ENCODE peak calls at places on chromosomes 13 and 19, in six cellular contexts. One of them, this sample, is unnamed.

GRCh38 chr19:41407271-41407670 is 9.7 kb downstream of the BCKDHA start:
- DNase-seq in GM23338: peak
- DNase-seq in adrenal gland: peak
- DNase-seq in tibial nerve: no peak
- DNase-seq in heart right ventricle: no peak
- DNase-seq in esophagus muscularis mucosa: no peak
- DNase-seq in this sample: peak

GRCh38 chr19:43489310-43489709 is 15.2 kb downstream of the PHLDB3 start:
- DNase-seq in adrenal gland: no peak
- DNase-seq in esophagus muscularis mucosa: no peak
- DNase-seq in tibial nerve: no peak
- DNase-seq in heart right ventricle: no peak
- DNase-seq in GM23338: no peak
- DNase-seq in this sample: no peak

GRCh38 chr19:2537544-2537943 is 61.6 kb downstream of the GADD45B start:
- DNase-seq in adrenal gland: no peak
- DNase-seq in esophagus muscularis mucosa: no peak
- DNase-seq in heart right ventricle: no peak
- DNase-seq in tibial nerve: no peak
- DNase-seq in GM23338: no peak
- DNase-seq in this sample: no peak

GRCh38 chr13:39505151-39505550 is 97.8 kb downstream of the LHFPL6 start:
- DNase-seq in adrenal gland: no peak
- DNase-seq in tibial nerve: no peak
- DNase-seq in esophagus muscularis mucosa: no peak
- DNase-seq in GM23338: no peak
- DNase-seq in heart right ventricle: no peak
- DNase-seq in this sample: no peak

GRCh38 chr19:32316034-32316433 is 29.4 kb upstream of the ZNF507 start:
- DNase-seq in tibial nerve: no peak
- DNase-seq in GM23338: peak
- DNase-seq in esophagus muscularis mucosa: peak
- DNase-seq in heart right ventricle: no peak
- DNase-seq in adrenal gland: no peak
- DNase-seq in this sample: peak

GRCh38 chr19:16435999-16436650 is 35.6 kb downstream of the EPS15L1 start:
- DNase-seq in adrenal gland: no peak
- DNase-seq in esophagus muscularis mucosa: no peak
- DNase-seq in tibial nerve: no peak
- DNase-seq in GM23338: no peak
- DNase-seq in heart right ventricle: no peak
- DNase-seq in this sample: no peak

GRCh38 chr19:956747-957451 is 27.2 kb upstream of the WDR18 start:
- DNase-seq in adrenal gland: no peak
- DNase-seq in heart right ventricle: no peak
- DNase-seq in GM23338: peak
- DNase-seq in tibial nerve: no peak
- DNase-seq in esophagus muscularis mucosa: no peak
- DNase-seq in this sample: peak

GRCh38 chr13:21326155-21327030 is 132.7 kb downstream of the ZDHHC20 start:
- DNase-seq in tibial nerve: no peak
- DNase-seq in GM23338: peak
- DNase-seq in adrenal gland: peak
- DNase-seq in esophagus muscularis mucosa: no peak
- DNase-seq in heart right ventricle: no peak
- DNase-seq in this sample: peak

GRCh38 chr19:2042485-2043268 is 8.4 kb downstream of the MKNK2 start:
- DNase-seq in esophagus muscularis mucosa: no peak
- DNase-seq in tibial nerve: no peak
- DNase-seq in adrenal gland: no peak
- DNase-seq in GM23338: peak
- DNase-seq in heart right ventricle: peak
- DNase-seq in this sample: peak

GRCh38 chr19:8320564-8321066 is 560 bp downstream of the NDUFA7 start:
- DNase-seq in heart right ventricle: no peak
- DNase-seq in GM23338: peak
- DNase-seq in esophagus muscularis mucosa: no peak
- DNase-seq in adrenal gland: peak
- DNase-seq in tibial nerve: no peak
- DNase-seq in this sample: peak

GRCh38 chr13:40120781-40121180 is 465.3 kb downstream of the COG6 start:
- DNase-seq in adrenal gland: no peak
- DNase-seq in esophagus muscularis mucosa: no peak
- DNase-seq in heart right ventricle: no peak
- DNase-seq in tibial nerve: no peak
- DNase-seq in GM23338: no peak
- DNase-seq in this sample: no peak

GRCh38 chr19:45154064-45154827 is 6.5 kb downstream of the NKPD1 start:
- DNase-seq in adrenal gland: peak
- DNase-seq in GM23338: no peak
- DNase-seq in esophagus muscularis mucosa: no peak
- DNase-seq in tibial nerve: no peak
- DNase-seq in heart right ventricle: no peak
- DNase-seq in this sample: no peak

GRCh38 chr13:93951153-93951552 is 528.3 kb downstream of the DCT start:
- DNase-seq in adrenal gland: no peak
- DNase-seq in GM23338: peak
- DNase-seq in heart right ventricle: no peak
- DNase-seq in tibial nerve: no peak
- DNase-seq in esophagus muscularis mucosa: no peak
- DNase-seq in this sample: no peak

GRCh38 chr19:29685326-29685725 is 20.1 kb downstream of the PLEKHF1 start:
- DNase-seq in esophagus muscularis mucosa: no peak
- DNase-seq in heart right ventricle: no peak
- DNase-seq in adrenal gland: no peak
- DNase-seq in tibial nerve: no peak
- DNase-seq in GM23338: no peak
- DNase-seq in this sample: no peak

GRCh38 chr13:94210826-94211225 is 268.7 kb downstream of the DCT start:
- DNase-seq in esophagus muscularis mucosa: no peak
- DNase-seq in tibial nerve: no peak
- DNase-seq in adrenal gland: no peak
- DNase-seq in heart right ventricle: no peak
- DNase-seq in GM23338: no peak
- DNase-seq in this sample: no peak

GRCh38 chr13:77325371-77325941 is 1.4 kb downstream of the MYCBP2 start:
- DNase-seq in tibial nerve: no peak
- DNase-seq in esophagus muscularis mucosa: no peak
- DNase-seq in heart right ventricle: no peak
- DNase-seq in adrenal gland: no peak
- DNase-seq in GM23338: peak
- DNase-seq in this sample: no peak

GRCh38 chr19:55766466-55766865 is 2.5 kb upstream of the RFPL4AL1 start:
- DNase-seq in esophagus muscularis mucosa: peak
- DNase-seq in GM23338: no peak
- DNase-seq in heart right ventricle: no peak
- DNase-seq in tibial nerve: no peak
- DNase-seq in adrenal gland: no peak
- DNase-seq in this sample: no peak

GRCh38 chr13:40221460-40222201 is 444.8 kb downstream of the FOXO1 start:
- DNase-seq in adrenal gland: no peak
- DNase-seq in tibial nerve: no peak
- DNase-seq in esophagus muscularis mucosa: no peak
- DNase-seq in heart right ventricle: no peak
- DNase-seq in GM23338: no peak
- DNase-seq in this sample: no peak

GRCh38 chr13:80338781-80339577 is 1.9 kb downstream of the SPRY2 start:
- DNase-seq in tibial nerve: peak
- DNase-seq in esophagus muscularis mucosa: peak
- DNase-seq in GM23338: peak
- DNase-seq in adrenal gland: peak
- DNase-seq in heart right ventricle: peak
- DNase-seq in this sample: peak

GRCh38 chr13:47166341-47166740 is 269.5 kb upstream of the HTR2A start:
- DNase-seq in adrenal gland: no peak
- DNase-seq in tibial nerve: no peak
- DNase-seq in heart right ventricle: no peak
- DNase-seq in GM23338: no peak
- DNase-seq in esophagus muscularis mucosa: no peak
- DNase-seq in this sample: no peak

GRCh38 chr19:45645631-45646344 is 6.6 kb upstream of the EML2 start:
- DNase-seq in GM23338: peak
- DNase-seq in tibial nerve: no peak
- DNase-seq in adrenal gland: peak
- DNase-seq in esophagus muscularis mucosa: no peak
- DNase-seq in heart right ventricle: peak
- DNase-seq in this sample: peak

GRCh38 chr13:74090869-74091605 is 43.2 kb downstream of the KLF12 start:
- DNase-seq in esophagus muscularis mucosa: no peak
- DNase-seq in adrenal gland: no peak
- DNase-seq in GM23338: no peak
- DNase-seq in heart right ventricle: no peak
- DNase-seq in tibial nerve: no peak
- DNase-seq in this sample: no peak

GRCh38 chr13:109369357-109370052 is 416.9 kb downstream of the IRS2 start:
- DNase-seq in GM23338: no peak
- DNase-seq in adrenal gland: no peak
- DNase-seq in heart right ventricle: no peak
- DNase-seq in esophagus muscularis mucosa: peak
- DNase-seq in tibial nerve: no peak
- DNase-seq in this sample: no peak

GRCh38 chr19:7376151-7376852 is 27.6 kb downstream of the ARHGEF18 start:
- DNase-seq in heart right ventricle: no peak
- DNase-seq in esophagus muscularis mucosa: no peak
- DNase-seq in adrenal gland: no peak
- DNase-seq in tibial nerve: no peak
- DNase-seq in GM23338: peak
- DNase-seq in this sample: peak

DNA sequence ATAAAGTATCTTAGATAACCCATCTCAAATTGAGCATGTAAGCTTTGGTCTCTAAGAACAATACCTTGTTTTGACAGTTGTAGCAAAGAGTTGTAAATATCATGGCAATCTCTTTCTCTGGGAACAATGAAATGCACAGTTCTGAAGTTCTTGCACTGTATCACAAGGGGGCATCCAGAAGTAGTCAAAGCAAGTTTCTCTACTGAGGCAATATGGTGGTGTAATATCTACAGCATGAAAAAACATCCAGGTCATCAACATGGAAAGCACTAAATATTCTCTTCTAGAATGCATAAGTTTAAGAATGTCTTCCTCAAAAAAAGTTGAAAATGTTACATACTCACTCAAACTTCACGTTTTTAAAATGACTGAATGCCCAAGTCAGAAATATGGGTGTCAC is 19.6 kb downstream of the MTMR6 start:
- DNase-seq in tibial nerve: no peak
- DNase-seq in GM23338: no peak
- DNase-seq in adrenal gland: no peak
- DNase-seq in heart right ventricle: no peak
- DNase-seq in esophagus muscularis mucosa: no peak
- DNase-seq in this sample: no peak
- TF ChIP-seq CTCF in tibial nerve: no peak
- TF ChIP-seq CTCF in GM23338: no peak
- TF ChIP-seq CTCF in adrenal gland: no peak
- TF ChIP-seq CTCF in heart right ventricle: no peak
- TF ChIP-seq CTCF in esophagus muscularis mucosa: peak
- TF ChIP-seq CTCF in this sample: peak

DNA sequence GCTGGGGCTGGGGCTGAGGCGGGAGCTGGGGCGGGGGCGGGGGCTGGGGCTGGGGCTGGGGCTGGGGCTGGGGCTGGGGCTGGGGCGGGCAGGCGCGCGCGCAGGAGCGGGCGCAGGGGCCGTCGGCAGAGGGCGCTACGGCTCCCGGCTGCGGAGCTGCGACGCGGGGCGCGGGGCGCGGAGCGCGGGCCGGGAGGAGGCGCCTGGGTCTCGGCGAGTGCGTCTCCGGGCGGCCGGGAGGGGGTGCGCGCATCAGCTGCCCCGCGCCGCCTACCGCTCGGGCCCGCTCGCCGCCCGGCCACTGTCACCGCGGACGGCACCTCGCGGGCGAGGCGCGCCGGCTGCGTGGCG is 416 bp upstream of the MTUS2 start:
- DNase-seq in GM23338: peak
- DNase-seq in esophagus muscularis mucosa: no peak
- DNase-seq in tibial nerve: no peak
- DNase-seq in adrenal gland: peak
- DNase-seq in heart right ventricle: peak
- DNase-seq in this sample: peak
- TF ChIP-seq CTCF in GM23338: no peak
- TF ChIP-seq CTCF in esophagus muscularis mucosa: peak
- TF ChIP-seq CTCF in tibial nerve: peak
- TF ChIP-seq CTCF in adrenal gland: no peak
- TF ChIP-seq CTCF in heart right ventricle: peak
- TF ChIP-seq CTCF in this sample: peak

GRCh38 chr13:29418026-29418425 is 177.5 kb downstream of the SLC7A1 start:
- DNase-seq in tibial nerve: no peak
- DNase-seq in GM23338: peak
- DNase-seq in heart right ventricle: no peak
- DNase-seq in adrenal gland: no peak
- DNase-seq in esophagus muscularis mucosa: no peak
- DNase-seq in this sample: no peak
- TF ChIP-seq CTCF in tibial nerve: no peak
- TF ChIP-seq CTCF in GM23338: peak
- TF ChIP-seq CTCF in heart right ventricle: no peak
- TF ChIP-seq CTCF in adrenal gland: no peak
- TF ChIP-seq CTCF in esophagus muscularis mucosa: no peak
- TF ChIP-seq CTCF in this sample: peak

DNA sequence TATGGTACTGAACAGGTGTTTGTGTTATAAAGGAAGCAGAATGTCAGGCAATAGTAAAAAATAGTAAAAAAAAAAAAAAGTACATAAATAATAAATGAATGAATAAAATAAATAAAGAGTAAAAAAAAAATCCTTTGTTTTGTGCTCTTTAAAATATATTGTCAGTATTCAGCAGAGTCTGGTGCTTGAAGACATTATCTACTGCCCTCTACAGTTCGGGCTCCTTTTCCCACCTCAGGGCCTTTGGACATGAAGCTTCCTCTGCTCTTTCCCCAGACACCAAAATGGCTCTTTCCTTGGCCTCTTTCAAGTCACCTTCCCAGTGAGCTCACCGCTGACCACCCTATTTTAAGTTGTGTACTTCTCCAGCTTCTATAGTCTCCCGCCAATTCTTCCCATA is 137.5 kb downstream of the TNFRSF19 start:
- DNase-seq in esophagus muscularis mucosa: no peak
- DNase-seq in tibial nerve: no peak
- DNase-seq in heart right ventricle: no peak
- DNase-seq in adrenal gland: no peak
- DNase-seq in GM23338: no peak
- DNase-seq in this sample: no peak
- TF ChIP-seq CTCF in esophagus muscularis mucosa: peak
- TF ChIP-seq CTCF in tibial nerve: no peak
- TF ChIP-seq CTCF in heart right ventricle: no peak
- TF ChIP-seq CTCF in adrenal gland: no peak
- TF ChIP-seq CTCF in GM23338: no peak
- TF ChIP-seq CTCF in this sample: no peak

GRCh38 chr13:98648676-98649075 is 71.8 kb upstream of the STK24 start:
- DNase-seq in heart right ventricle: no peak
- DNase-seq in adrenal gland: no peak
- DNase-seq in tibial nerve: no peak
- DNase-seq in GM23338: no peak
- DNase-seq in esophagus muscularis mucosa: no peak
- DNase-seq in this sample: no peak
- TF ChIP-seq CTCF in heart right ventricle: no peak
- TF ChIP-seq CTCF in adrenal gland: no peak
- TF ChIP-seq CTCF in tibial nerve: no peak
- TF ChIP-seq CTCF in GM23338: no peak
- TF ChIP-seq CTCF in esophagus muscularis mucosa: no peak
- TF ChIP-seq CTCF in this sample: no peak